ENCODE peak calls at places on chromosome 5, in seven cellular contexts. One of them, this sample, is unnamed.

GRCh38 chr5:107248065-107248695 is 422.6 kb downstream of the EFNA5 start:
- DNase-seq in MM.1S: peak
- DNase-seq in PC-3: peak
- DNase-seq in cardiac fibroblast: peak
- DNase-seq in AG04450: no peak
- DNase-seq in prostate gland: peak
- DNase-seq in upper lobe of right lung: no peak
- DNase-seq in this sample: no peak

GRCh38 chr5:137216976-137217598 is 282.0 kb downstream of the SPOCK1 start:
- DNase-seq in AG04450: no peak
- DNase-seq in prostate gland: no peak
- DNase-seq in upper lobe of right lung: no peak
- DNase-seq in PC-3: no peak
- DNase-seq in MM.1S: no peak
- DNase-seq in cardiac fibroblast: no peak
- DNase-seq in this sample: no peak

GRCh38 chr5:169828385-169828784 is 151.9 kb downstream of the INSYN2B start:
- DNase-seq in MM.1S: no peak
- DNase-seq in PC-3: no peak
- DNase-seq in upper lobe of right lung: no peak
- DNase-seq in cardiac fibroblast: no peak
- DNase-seq in prostate gland: no peak
- DNase-seq in AG04450: no peak
- DNase-seq in this sample: no peak

GRCh38 chr5:151660616-151661015 is 26.1 kb downstream of the SPARC start:
- DNase-seq in upper lobe of right lung: no peak
- DNase-seq in MM.1S: no peak
- DNase-seq in PC-3: no peak
- DNase-seq in prostate gland: no peak
- DNase-seq in cardiac fibroblast: peak
- DNase-seq in AG04450: no peak
- DNase-seq in this sample: no peak

GRCh38 chr5:66769839-66770617 is 173.8 kb downstream of the MAST4 start:
- DNase-seq in prostate gland: no peak
- DNase-seq in MM.1S: no peak
- DNase-seq in PC-3: no peak
- DNase-seq in upper lobe of right lung: no peak
- DNase-seq in cardiac fibroblast: peak
- DNase-seq in AG04450: no peak
- DNase-seq in this sample: no peak

GRCh38 chr5:16550316-16550952 is 66.4 kb downstream of the RETREG1 start:
- DNase-seq in AG04450: no peak
- DNase-seq in PC-3: peak
- DNase-seq in prostate gland: no peak
- DNase-seq in MM.1S: peak
- DNase-seq in upper lobe of right lung: no peak
- DNase-seq in cardiac fibroblast: peak
- DNase-seq in this sample: no peak

GRCh38 chr5:180070726-180071417 is 687 bp downstream of the RNF130 start:
- DNase-seq in AG04450: no peak
- DNase-seq in cardiac fibroblast: peak
- DNase-seq in upper lobe of right lung: no peak
- DNase-seq in PC-3: peak
- DNase-seq in MM.1S: no peak
- DNase-seq in prostate gland: peak
- DNase-seq in this sample: no peak

GRCh38 chr5:136992796-136993489 is 506.2 kb downstream of the SPOCK1 start:
- DNase-seq in MM.1S: no peak
- DNase-seq in upper lobe of right lung: no peak
- DNase-seq in PC-3: no peak
- DNase-seq in prostate gland: no peak
- DNase-seq in cardiac fibroblast: peak
- DNase-seq in AG04450: no peak
- DNase-seq in this sample: no peak

GRCh38 chr5:123450641-123451421 is 27.6 kb upstream of the CEP120 start:
- DNase-seq in cardiac fibroblast: peak
- DNase-seq in AG04450: no peak
- DNase-seq in PC-3: no peak
- DNase-seq in prostate gland: peak
- DNase-seq in upper lobe of right lung: no peak
- DNase-seq in MM.1S: no peak
- DNase-seq in this sample: no peak

GRCh38 chr5:36152324-36153298 is 700 bp downstream of the SKP2 start:
- DNase-seq in PC-3: peak
- DNase-seq in MM.1S: peak
- DNase-seq in prostate gland: no peak
- DNase-seq in cardiac fibroblast: peak
- DNase-seq in upper lobe of right lung: no peak
- DNase-seq in AG04450: no peak
- DNase-seq in this sample: no peak

GRCh38 chr5:139137703-139138102 is 60.5 kb downstream of the SIL1 start:
- DNase-seq in cardiac fibroblast: peak
- DNase-seq in prostate gland: no peak
- DNase-seq in MM.1S: no peak
- DNase-seq in upper lobe of right lung: no peak
- DNase-seq in PC-3: peak
- DNase-seq in AG04450: no peak
- DNase-seq in this sample: no peak

GRCh38 chr5:32331927-32332274 is 19.2 kb upstream of the MTMR12 start:
- DNase-seq in prostate gland: no peak
- DNase-seq in AG04450: no peak
- DNase-seq in cardiac fibroblast: no peak
- DNase-seq in MM.1S: no peak
- DNase-seq in PC-3: no peak
- DNase-seq in upper lobe of right lung: no peak
- DNase-seq in this sample: no peak
- H3K4me3 ChIP-seq in prostate gland: no peak
- H3K4me3 ChIP-seq in AG04450: no peak
- H3K4me3 ChIP-seq in cardiac fibroblast: no peak
- H3K4me3 ChIP-seq in MM.1S: no peak
- H3K4me3 ChIP-seq in PC-3: no peak
- H3K4me3 ChIP-seq in upper lobe of right lung: no peak
- H3K4me3 ChIP-seq in this sample: no peak

DNA sequence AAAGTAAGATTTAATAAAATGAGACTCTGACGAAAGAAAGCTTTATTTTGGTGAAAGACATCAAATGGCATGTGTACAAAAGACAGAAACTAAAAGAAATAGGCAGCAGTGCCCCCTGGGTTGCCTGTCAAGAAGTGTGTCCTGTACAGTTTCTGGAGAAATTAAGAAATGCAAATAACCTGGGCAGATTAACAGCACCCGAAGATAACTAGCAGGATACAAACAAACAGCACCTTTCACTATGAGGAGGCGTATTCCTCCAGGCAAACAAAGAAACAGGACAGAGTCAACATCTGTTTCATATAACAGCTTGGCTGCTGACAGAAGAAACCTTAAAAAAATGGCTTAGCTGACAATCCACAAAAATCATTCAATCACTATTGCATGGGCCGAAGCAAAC is 162.3 kb downstream of the ARL15 start:
- DNase-seq in prostate gland: no peak
- DNase-seq in MM.1S: no peak
- DNase-seq in cardiac fibroblast: peak
- DNase-seq in upper lobe of right lung: no peak
- DNase-seq in PC-3: no peak
- DNase-seq in AG04450: no peak
- DNase-seq in this sample: peak
- TF ChIP-seq CTCF in prostate gland: no peak
- TF ChIP-seq CTCF in MM.1S: no peak
- TF ChIP-seq CTCF in cardiac fibroblast: peak
- TF ChIP-seq CTCF in upper lobe of right lung: no peak
- TF ChIP-seq CTCF in PC-3: no peak
- TF ChIP-seq CTCF in AG04450: peak
- TF ChIP-seq CTCF in this sample: peak

GRCh38 chr5:10351199-10351881 is 2.2 kb upstream of the MARCHF6 start:
- DNase-seq in MM.1S: no peak
- DNase-seq in cardiac fibroblast: peak
- DNase-seq in PC-3: peak
- DNase-seq in upper lobe of right lung: no peak
- DNase-seq in prostate gland: no peak
- DNase-seq in AG04450: peak
- DNase-seq in this sample: no peak
- H3K4me3 ChIP-seq in MM.1S: no peak
- H3K4me3 ChIP-seq in cardiac fibroblast: no peak
- H3K4me3 ChIP-seq in PC-3: no peak
- H3K4me3 ChIP-seq in upper lobe of right lung: no peak
- H3K4me3 ChIP-seq in prostate gland: no peak
- H3K4me3 ChIP-seq in AG04450: no peak
- H3K4me3 ChIP-seq in this sample: no peak

GRCh38 chr5:150529555-150529954 is 21.6 kb downstream of the NDST1 start:
- DNase-seq in upper lobe of right lung: no peak
- DNase-seq in cardiac fibroblast: no peak
- DNase-seq in PC-3: no peak
- DNase-seq in prostate gland: no peak
- DNase-seq in AG04450: no peak
- DNase-seq in MM.1S: no peak
- DNase-seq in this sample: no peak
- TF ChIP-seq CTCF in upper lobe of right lung: no peak
- TF ChIP-seq CTCF in cardiac fibroblast: no peak
- TF ChIP-seq CTCF in PC-3: no peak
- TF ChIP-seq CTCF in prostate gland: no peak
- TF ChIP-seq CTCF in AG04450: no peak
- TF ChIP-seq CTCF in MM.1S: no peak
- TF ChIP-seq CTCF in this sample: no peak

GRCh38 chr5:72543811-72544210 is 36.6 kb upstream of the ZNF366 start:
- DNase-seq in AG04450: no peak
- DNase-seq in MM.1S: no peak
- DNase-seq in PC-3: no peak
- DNase-seq in prostate gland: no peak
- DNase-seq in cardiac fibroblast: no peak
- DNase-seq in upper lobe of right lung: no peak
- DNase-seq in this sample: no peak
- H3K4me3 ChIP-seq in AG04450: no peak
- H3K4me3 ChIP-seq in MM.1S: no peak
- H3K4me3 ChIP-seq in PC-3: no peak
- H3K4me3 ChIP-seq in prostate gland: no peak
- H3K4me3 ChIP-seq in cardiac fibroblast: no peak
- H3K4me3 ChIP-seq in upper lobe of right lung: no peak
- H3K4me3 ChIP-seq in this sample: no peak

This sample was measured in LNCaP clone FGC.